ENCODE peak calls at places on chromosomes 3 and 15, in four cellular contexts. B, Z, L and N are unnamed samples. For H3K4me1, the result is how much of the 10 kb centered on the place peaks cover.

GRCh38 chr3:38573606-38574005 is 75.9 kb downstream of the SCN5A start:
- DNase-seq in B (no peak), Z (peak), L (no peak), N (no peak)

GRCh38 chr3:29310865-29311264 is 30.0 kb downstream of the RBMS3 start:
- DNase-seq in B (no peak), Z (no peak), L (no peak), N (no peak)

GRCh38 chr3:177322846-177323245 is 125.6 kb upstream of the TBL1XR1 start:
- DNase-seq in B (no peak), Z (no peak), L (no peak), N (no peak)

GRCh38 chr3:121574449-121574848 is 6.7 kb downstream of the ARGFX start:
- DNase-seq in B (no peak), Z (no peak), L (no peak), N (peak)

GRCh38 chr3:114442251-114442650 is 148.4 kb downstream of the TIGIT start:
- DNase-seq in B (no peak), Z (no peak), L (no peak), N (no peak)

GRCh38 chr15:67068724-67069400 is 3.5 kb downstream of the SMAD3 start:
- DNase-seq in B (no peak), Z (no peak), L (no peak), N (no peak)

GRCh38 chr15:25987638-25988037 is 124.5 kb upstream of the ATP10A start:
- DNase-seq in B (no peak), Z (no peak), L (no peak), N (no peak)

GRCh38 chr3:30269751-30270445 is 336.5 kb upstream of the TGFBR2 start:
- DNase-seq in B (no peak), Z (no peak), L (no peak), N (no peak)

GRCh38 chr3:46539443-46540005 is 26.6 kb downstream of the LRRC2 start:
- DNase-seq in B (no peak), Z (no peak), L (no peak), N (no peak)

GRCh38 chr3:41338276-41338675 is 139.0 kb downstream of the CTNNB1 start:
- DNase-seq in B (no peak), Z (no peak), L (no peak), N (no peak)

GRCh38 chr15:30991301-30992072 is at the start of gene MTMR10:
- DNase-seq in B (peak), Z (peak), L (peak), N (peak)

GRCh38 chr3:124759666-124760401 is 29.6 kb downstream of the UMPS start:
- DNase-seq in B (no peak), Z (no peak), L (no peak), N (no peak)

GRCh38 chr3:24588568-24588967 is 93.9 kb upstream of the THRB start:
- DNase-seq in B (no peak), Z (no peak), L (no peak), N (no peak)

GRCh38 chr15:29696950-29697738 is 125.1 kb downstream of the TJP1 start:
- DNase-seq in B (no peak), Z (no peak), L (no peak), N (no peak)

GRCh38 chr15:80669599-80670273 is 25.4 kb upstream of the ABHD17C start:
- DNase-seq in B (no peak), Z (no peak), L (no peak), N (no peak)

GRCh38 chr3:155425351-155425750 is 131.9 kb upstream of the STRIT1 start:
- DNase-seq in B (no peak), Z (no peak), L (no peak), N (no peak)

GRCh38 chr3:39434574-39434973 is 28.1 kb downstream of the RPSA start:
- DNase-seq in B (no peak), Z (no peak), L (no peak), N (no peak)

GRCh38 chr15:67127925-67128324 is 62.5 kb downstream of the SMAD3 start:
- DNase-seq in B (peak), Z (no peak), L (peak), N (no peak)

GRCh38 chr3:132247211-132247610 is 70.0 kb upstream of the ACP3 start:
- DNase-seq in B (no peak), Z (no peak), L (no peak), N (no peak)

GRCh38 chr3:132246212-132246611 is 71.0 kb upstream of the ACP3 start:
- DNase-seq in B (no peak), Z (no peak), L (no peak), N (no peak)

GRCh38 chr3:132242790-132243189 is 74.4 kb upstream of the ACP3 start:
- DNase-seq in B (no peak), Z (no peak), L (no peak), N (no peak)

GRCh38 chr3:132248490-132248889 is 68.7 kb upstream of the ACP3 start:
- DNase-seq in B (no peak), Z (no peak), L (no peak), N (no peak)

DNA sequence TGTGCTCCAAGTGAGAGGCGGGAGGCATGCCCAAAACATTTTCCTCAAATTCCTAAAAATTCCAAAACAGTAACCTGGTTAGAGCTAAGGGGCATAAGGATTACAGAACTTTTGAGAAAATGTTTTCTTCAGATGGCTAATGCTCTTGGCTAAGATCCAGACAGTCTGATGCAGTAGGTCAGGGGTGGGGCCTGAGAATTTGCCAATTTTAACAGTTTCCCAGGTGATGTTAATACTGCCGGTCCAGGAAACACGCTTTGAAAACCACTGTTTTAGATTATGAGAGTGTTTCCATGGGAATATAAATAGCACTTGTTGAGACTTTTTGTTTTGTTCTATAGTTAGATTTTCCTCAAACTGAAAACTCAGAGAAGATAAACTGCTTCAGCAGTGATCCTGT is 71.7 kb upstream of the ACP3 start:
- DNase-seq in B (no peak), Z (no peak), L (no peak), N (no peak)
- H3K27ac ChIP-seq in B (no peak), Z (no peak), L (no peak), N (no peak)

GRCh38 chr3:142723665-142723967 is 218 bp upstream of the TRPC1 start:
- DNase-seq in B (no peak), Z (no peak), L (no peak), N (peak)

GRCh38 chr3:142726017-142726416 is 2.2 kb downstream of the TRPC1 start:
- DNase-seq in B (no peak), Z (no peak), L (no peak), N (no peak)

GRCh38 chr3:142724682-142725351 is 983 bp downstream of the TRPC1 start:
- DNase-seq in B (peak), Z (peak), L (peak), N (peak)

GRCh38 chr3:142725352-142725739 is 1.5 kb downstream of the TRPC1 start:
- DNase-seq in B (no peak), Z (no peak), L (no peak), N (no peak)

GRCh38 chr3:142723968-142724681 is at the start of gene TRPC1:
- DNase-seq in B (peak), Z (peak), L (peak), N (peak)
- TF ChIP-seq EP300 in B (no peak), Z (no peak), L (no peak), N (no peak)

DNA sequence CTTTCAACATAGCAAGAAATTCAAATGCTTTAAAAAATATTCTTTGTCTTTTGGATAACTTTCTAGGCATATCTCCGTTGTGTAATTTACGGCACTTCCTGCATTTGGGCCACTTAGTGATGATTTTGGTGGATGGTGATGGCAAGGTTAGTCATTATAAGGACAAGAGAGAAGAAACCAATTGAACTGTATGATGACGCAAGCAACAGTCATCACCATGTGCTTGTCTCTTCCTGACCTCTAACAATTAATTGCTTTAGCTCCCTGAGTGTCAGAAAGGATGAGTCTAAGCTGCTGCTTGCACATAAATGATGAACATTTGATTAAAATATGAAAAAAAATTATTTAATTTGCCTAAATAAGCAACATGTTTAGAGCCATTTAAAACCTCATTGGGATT is 11.3 kb upstream of the P2RY12 start:
- DNase-seq in B (no peak), Z (no peak), L (no peak), N (no peak)
- H3K4me1 ChIP-seq in B (under half), Z (under half), L (under half), N (under half)

DNA sequence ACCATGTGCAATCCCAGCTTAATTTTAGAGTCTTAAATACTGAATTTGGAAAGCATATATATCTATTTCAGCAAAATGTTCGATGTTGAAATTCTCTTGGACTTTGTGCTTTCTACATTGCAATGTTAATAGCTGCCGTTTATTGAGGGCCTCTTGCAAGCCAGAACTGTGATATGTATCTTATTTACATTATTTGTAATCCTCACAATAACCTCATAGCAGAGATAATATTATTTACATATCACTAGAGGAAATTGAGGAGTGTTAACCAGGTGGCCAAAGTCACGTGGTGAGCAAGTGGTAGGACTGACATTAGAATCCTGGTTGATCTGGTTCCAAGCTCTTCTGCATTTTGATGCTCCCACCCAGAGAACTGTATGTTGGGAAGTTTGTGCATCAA is 254.1 kb downstream of the SLC9A9 start:
- DNase-seq in B (no peak), Z (no peak), L (no peak), N (peak)
- H3K27ac ChIP-seq in B (no peak), Z (no peak), L (no peak), N (no peak)

GRCh38 chr15:94080416-94080815 is 150.9 kb upstream of the MCTP2 start:
- DNase-seq in B (no peak), Z (no peak), L (no peak), N (no peak)

GRCh38 chr15:94080989-94081605 is 150.3 kb upstream of the MCTP2 start:
- DNase-seq in B (no peak), Z (no peak), L (no peak), N (no peak)

GRCh38 chr15:94081829-94082228 is 149.5 kb upstream of the MCTP2 start:
- DNase-seq in B (no peak), Z (no peak), L (no peak), N (no peak)

GRCh38 chr15:94086360-94086759 is 145.0 kb upstream of the MCTP2 start:
- DNase-seq in B (no peak), Z (no peak), L (no peak), N (no peak)

DNA sequence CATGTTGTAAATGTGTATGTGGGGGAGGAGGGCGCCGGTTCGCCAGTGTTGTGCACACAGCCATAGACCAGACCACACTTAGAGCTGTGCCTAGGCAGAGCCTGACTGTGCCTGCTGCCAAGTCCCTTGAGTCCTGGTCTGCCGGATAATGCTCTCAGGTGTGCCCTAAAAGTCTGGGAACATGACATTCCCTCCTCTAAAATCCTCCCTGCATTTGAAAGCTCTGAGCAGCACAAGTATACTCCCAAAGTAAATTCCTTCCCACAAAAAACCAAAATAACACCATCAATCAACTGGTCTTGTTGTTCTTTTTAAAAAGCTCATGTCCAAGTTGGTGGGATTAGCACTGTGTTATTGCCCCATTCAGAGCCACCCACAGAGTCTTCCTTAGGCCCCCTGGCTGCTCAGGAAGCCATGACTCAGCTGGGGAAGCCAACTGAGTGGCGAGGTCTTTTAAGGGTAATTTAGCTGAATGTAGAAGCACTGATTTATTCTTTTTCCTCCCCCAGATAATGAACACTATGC is 147.8 kb upstream of the MCTP2 start:
- DNase-seq in B (no peak), Z (peak), L (no peak), N (peak)
- TF ChIP-seq EP300 in B (no peak), Z (no peak), L (no peak), N (no peak)

GRCh38 chr3:32110233-32110760 is 3.9 kb downstream of the GPD1L start:
- DNase-seq in B (no peak), Z (no peak), L (no peak), N (no peak)
- H3K4me1 ChIP-seq in B (under half), Z (under half), L (under half), N (under half)

DNA sequence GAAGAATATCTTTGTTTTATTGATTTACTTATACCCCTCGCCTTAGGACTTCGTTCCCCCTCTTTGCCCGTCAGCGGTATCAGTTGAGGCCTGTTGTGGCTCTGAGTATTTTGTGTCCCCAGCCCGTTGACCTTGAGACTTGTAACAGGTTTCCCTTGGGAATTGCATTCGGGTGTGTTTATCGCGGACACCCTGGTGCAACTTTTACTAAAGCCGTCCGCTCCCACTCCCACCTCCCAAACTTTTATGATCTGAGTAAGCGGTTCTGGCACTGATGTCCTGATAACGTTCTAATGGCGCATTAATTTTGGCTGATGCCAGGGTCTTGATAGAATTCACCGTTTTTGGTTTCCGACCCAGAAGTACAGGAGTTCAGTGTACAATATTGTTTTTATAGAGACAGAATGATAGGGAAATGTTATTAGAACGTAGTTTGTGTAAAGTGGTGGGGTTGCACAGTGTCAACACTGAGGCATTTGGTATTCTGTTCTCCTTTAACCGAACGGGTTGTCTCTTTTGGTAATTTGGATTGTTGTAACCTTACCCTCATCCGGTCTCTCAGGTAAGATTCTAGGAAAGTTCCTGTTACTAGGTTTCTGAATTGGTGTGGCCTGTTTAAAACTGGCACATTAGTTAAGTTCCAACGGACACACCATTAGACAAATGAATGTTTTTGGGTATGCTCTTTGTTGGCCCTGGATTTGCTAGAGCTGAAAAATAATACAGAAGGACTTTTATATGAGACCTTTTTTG is 47.8 kb downstream of the OIP5 start:
- DNase-seq in B (peak), Z (no peak), L (no peak), N (no peak)
- H3K27ac ChIP-seq in B (peak), Z (peak), L (peak), N (peak)

GRCh38 chr3:195162033-195162669 is 108.8 kb downstream of the XXYLT1 start:
- DNase-seq in B (no peak), Z (no peak), L (peak), N (no peak)
- TF ChIP-seq EP300 in B (no peak), Z (no peak), L (no peak), N (no peak)

DNA sequence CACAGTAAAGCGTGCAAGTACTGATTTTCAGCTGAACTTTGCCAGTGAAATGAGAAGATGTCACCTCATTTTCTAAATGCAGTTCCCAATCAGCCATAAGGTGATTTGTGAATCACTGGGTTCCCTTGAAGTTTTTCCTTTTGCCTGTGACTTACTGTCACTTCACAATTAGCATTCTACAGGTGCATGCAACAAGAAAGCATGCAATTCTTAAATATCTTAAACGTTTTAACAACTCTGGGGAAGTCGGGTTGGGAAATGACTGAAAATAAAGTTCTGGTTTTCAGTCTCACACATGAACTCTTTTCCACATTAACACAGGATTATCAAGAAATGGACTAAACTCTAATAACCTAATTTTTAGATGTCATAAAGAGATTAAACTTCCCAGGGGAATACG is 5.2 kb downstream of the GSK3B start:
- DNase-seq in B (no peak), Z (no peak), L (no peak), N (no peak)
- H3K4me1 ChIP-seq in B (under half), Z (under half), L (under half), N (under half)

DNA sequence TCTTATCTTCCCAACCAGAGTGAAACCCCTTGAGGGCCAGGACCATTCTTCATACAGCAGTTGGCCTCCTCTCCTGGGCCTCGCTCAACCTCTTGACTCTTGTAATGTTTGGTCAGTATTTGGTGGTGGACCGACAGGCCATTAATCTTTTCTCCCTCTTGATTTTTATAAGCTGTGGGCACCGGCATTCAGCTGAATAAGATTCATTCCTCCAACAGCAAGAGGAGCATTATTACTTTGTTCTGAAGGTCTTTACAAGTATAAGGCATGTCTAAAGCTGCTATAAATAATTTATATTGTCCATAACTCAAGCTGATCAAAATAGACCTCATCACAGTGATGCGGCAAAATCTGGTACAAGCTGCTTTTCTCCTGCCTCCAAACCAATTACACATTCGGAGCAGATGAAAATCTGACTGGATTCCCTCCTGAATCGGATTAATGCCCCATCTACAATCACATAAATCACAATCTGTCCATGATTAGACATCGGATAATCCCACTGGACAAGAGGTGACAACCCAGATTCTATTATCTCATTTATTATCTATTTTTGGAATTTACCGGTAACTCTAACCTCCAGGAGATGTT is 8.4 kb upstream of the ISL2 start:
- DNase-seq in B (no peak), Z (no peak), L (no peak), N (no peak)
- H3K27ac ChIP-seq in B (peak), Z (no peak), L (no peak), N (no peak)